ENCODE peak calls at places on chromosomes 16 and 17, in eight cellular contexts. Q is tibial nerve, I is RWPE2, M is heart right ventricle, S is progenitor cell of endocrine pancreas, U is hepatocyte, N is heart left ventricle, H is pancreas. Z is an unnamed sample.

GRCh38 chr17:796609-797008 is 14.5 kb downstream of the MRM3 start:
- DNase-seq in Q (no peak), I (no peak), M (no peak), S (no peak), U (no peak), N (peak; percentile 26), H (no peak), Z (no peak)

GRCh38 chr16:69741951-69742904 is 12.5 kb downstream of the NOB1 start:
- DNase-seq in Q (peak; percentile 86), I (peak; percentile 78), M (peak; percentile 80), S (no peak), U (peak; percentile 41), N (peak; percentile 85), H (peak; percentile 72), Z (no peak)

GRCh38 chr17:48587276-48588073 is 2.6 kb downstream of the HOXB3 start:
- DNase-seq in Q (no peak), I (no peak), M (no peak), S (no peak), U (no peak), N (no peak), H (no peak), Z (no peak)

GRCh38 chr17:60075981-60076380 is 2.7 kb downstream of the HEATR6 start:
- DNase-seq in Q (no peak), I (no peak), M (no peak), S (no peak), U (no peak), N (no peak), H (no peak), Z (no peak)

GRCh38 chr17:80812362-80813088 is 179.1 kb upstream of the CHMP6 start:
- DNase-seq in Q (no peak), I (peak; percentile 26), M (no peak), S (no peak), U (no peak), N (no peak), H (no peak), Z (no peak)

GRCh38 chr17:56597495-56597990 is 4.0 kb downstream of the NOG start:
- DNase-seq in Q (no peak), I (no peak), M (no peak), S (peak; percentile 20), U (peak; percentile 64), N (no peak), H (peak; percentile 21), Z (peak; percentile 74)

GRCh38 chr17:67566656-67567055 is 151.1 kb upstream of the NOL11 start:
- DNase-seq in Q (no peak), I (no peak), M (no peak), S (no peak), U (no peak), N (no peak), H (no peak), Z (no peak)

GRCh38 chr16:62194828-62195227 is 158.6 kb upstream of the CDH8 start:
- DNase-seq in Q (no peak), I (no peak), M (no peak), S (no peak), U (no peak), N (no peak), H (no peak), Z (no peak)

GRCh38 chr16:49470550-49470949 is 96.9 kb downstream of the C16orf78 start:
- DNase-seq in Q (no peak), I (no peak), M (no peak), S (no peak), U (no peak), N (no peak), H (no peak), Z (peak; percentile 52)

GRCh38 chr16:85652431-85653221 is 36.1 kb downstream of the GINS2 start:
- DNase-seq in Q (no peak), I (no peak), M (no peak), S (no peak), U (peak; percentile 57), N (peak; percentile 53), H (peak; percentile 85), Z (no peak)

GRCh38 chr17:3968886-3969524 is 4.8 kb upstream of the ATP2A3 start:
- DNase-seq in Q (no peak), I (no peak), M (no peak), S (no peak), U (no peak), N (no peak), H (no peak), Z (no peak)

GRCh38 chr16:83744521-83744981 is 63.2 kb upstream of the HSBP1 start:
- DNase-seq in Q (no peak), I (no peak), M (no peak), S (no peak), U (peak; percentile 57), N (peak; percentile 51), H (no peak), Z (no peak)

GRCh38 chr17:10612957-10613744 is 44.0 kb downstream of the MYH3 start:
- DNase-seq in Q (no peak), I (no peak), M (no peak), S (no peak), U (no peak), N (no peak), H (no peak), Z (no peak)

GRCh38 chr16:31499928-31500327 is 8.3 kb downstream of the RUSF1 start:
- DNase-seq in Q (no peak), I (no peak), M (no peak), S (no peak), U (no peak), N (no peak), H (no peak), Z (no peak)

GRCh38 chr16:28486266-28486665 is 5.6 kb downstream of the CLN3 start:
- DNase-seq in Q (no peak), I (no peak), M (no peak), S (no peak), U (no peak), N (no peak), H (no peak), Z (no peak)

DNA sequence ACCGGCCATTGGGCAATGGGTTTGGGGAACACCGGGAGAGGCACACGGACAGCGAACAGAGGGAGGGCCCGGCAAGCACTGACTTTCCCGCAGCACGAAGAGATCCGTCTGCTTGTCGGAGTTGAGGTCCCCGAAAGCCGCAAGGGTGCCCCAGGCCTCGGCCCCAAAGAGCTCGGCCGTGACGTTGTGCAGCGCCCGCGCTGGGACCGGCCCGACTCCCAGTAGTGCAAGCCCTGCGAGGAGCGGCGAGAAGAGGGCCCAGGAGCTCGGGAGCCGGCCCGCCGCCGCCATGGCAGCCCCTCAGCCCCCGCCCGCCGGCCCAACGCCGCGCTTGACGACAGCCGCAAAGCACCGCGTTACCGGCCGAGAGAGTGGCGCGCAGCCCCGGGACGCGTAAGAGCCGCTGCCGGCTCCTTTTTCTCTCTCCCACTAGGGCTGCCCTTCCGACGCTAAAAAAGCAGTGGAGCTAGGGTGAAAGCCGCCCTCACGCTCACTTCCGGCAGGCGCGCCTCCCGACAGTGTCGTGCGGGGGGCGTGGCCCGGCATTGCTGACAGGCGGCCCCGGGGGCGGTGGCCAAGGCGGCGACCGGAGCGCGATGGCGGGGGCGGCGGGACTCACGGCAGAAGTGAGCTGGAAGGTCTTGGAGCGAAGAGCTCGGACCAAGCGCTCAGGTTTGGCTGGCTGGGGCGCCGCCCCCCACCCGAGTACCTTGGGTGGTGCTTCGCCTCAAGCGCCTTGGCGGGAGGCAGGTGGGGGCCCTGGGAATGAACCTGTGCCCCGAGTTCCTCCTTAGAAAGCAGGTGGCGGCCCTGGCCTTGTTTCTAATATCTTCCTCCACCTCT is at the start of the genes ITFG1 and PHKB:
- DNase-seq in Q (peak; percentile 87), I (peak; percentile 94), M (peak; percentile 93), S (peak; percentile 89), U (peak; percentile 95), N (peak; percentile 94), H (peak; percentile 89), Z (peak; percentile 94)
- TF ChIP-seq CTCF in Q (peak; percentile 12), I (no peak), M (peak; percentile 31), S (no peak), U (no peak), N (peak; percentile 10), H (no peak), Z (peak; percentile 50)

GRCh38 chr16:57846078-57846697 is 43.9 kb upstream of the KIFC3 start:
- DNase-seq in Q (no peak), I (no peak), M (no peak), S (no peak), U (no peak), N (no peak), H (peak; percentile 45), Z (no peak)
- TF ChIP-seq CTCF in Q (no peak), I (no peak), M (no peak), S (no peak), U (no peak), N (no peak), H (no peak), Z (no peak)

GRCh38 chr16:54437921-54438320 is 151.3 kb upstream of the IRX3 start:
- DNase-seq in Q (no peak), I (no peak), M (no peak), S (no peak), U (no peak), N (no peak), H (no peak), Z (no peak)
- TF ChIP-seq CTCF in Q (no peak), I (no peak), M (no peak), S (no peak), U (no peak), N (no peak), H (no peak), Z (no peak)

DNA sequence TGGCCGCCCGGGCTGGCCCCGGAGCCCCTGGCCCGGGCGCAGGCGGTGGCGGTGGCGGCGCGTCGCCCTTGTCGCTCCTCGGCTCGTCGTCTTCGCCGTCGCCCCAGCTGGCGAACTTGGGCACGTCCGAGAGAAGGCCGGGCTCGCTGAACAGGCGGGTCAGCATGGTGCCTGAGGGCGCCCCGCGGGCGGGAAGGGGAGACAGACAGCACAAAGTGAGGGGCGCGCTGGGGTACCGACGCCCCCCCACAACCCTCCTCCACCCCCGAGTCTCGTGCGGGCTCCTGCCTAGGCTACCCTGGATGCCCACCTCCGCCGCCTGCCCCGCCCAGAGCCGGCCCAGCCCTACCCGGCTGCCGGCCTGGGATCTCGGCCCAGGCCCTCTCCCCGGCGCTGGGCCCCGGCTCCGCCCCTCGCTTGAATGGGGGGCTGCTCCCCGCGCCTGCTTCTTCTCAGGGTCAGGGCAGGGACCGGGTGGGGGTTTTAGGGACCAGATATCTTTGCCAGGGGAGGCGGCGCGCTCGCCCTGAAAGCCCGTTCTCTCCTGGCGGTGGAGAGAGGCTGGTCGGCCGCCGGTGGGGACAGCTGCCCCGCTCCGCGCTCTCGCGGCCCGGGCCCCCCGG is 1.2 kb downstream of the NEUROD2 start:
- DNase-seq in Q (no peak), I (no peak), M (no peak), S (no peak), U (no peak), N (no peak), H (peak; percentile 33), Z (no peak)
- TF ChIP-seq CTCF in Q (no peak), I (no peak), M (no peak), S (no peak), U (no peak), N (no peak), H (no peak), Z (no peak)